ENCODE peak calls at places on chromosomes 2 and 18, in four cellular contexts. F is GM13977, H is HFFc6, Q is heart right ventricle. T is an unnamed sample.

GRCh38 chr2:108351889-108352288 is 25.9 kb upstream of the SULT1C4 start:
- DNase-seq in H (no peak), F (no peak), Q (no peak), T (no peak)

GRCh38 chr2:230161180-230161579 is 58.6 kb downstream of the SP110 start:
- DNase-seq in Q (no peak), F (no peak), H (peak), T (no peak)

GRCh38 chr2:118380915-118381653 is 292.8 kb downstream of the INSIG2 start:
- DNase-seq in F (no peak), Q (no peak), H (no peak), T (no peak)

GRCh38 chr2:14678754-14679153 is 46.2 kb downstream of the LRATD1 start:
- DNase-seq in H (no peak), Q (no peak), F (no peak), T (no peak)

GRCh38 chr2:197306024-197306690 is 4.4 kb downstream of the ANKRD44 start:
- DNase-seq in H (no peak), Q (no peak), F (no peak), T (no peak)

GRCh38 chr2:7358865-7359264 is 441.7 kb downstream of the RNF144A start:
- DNase-seq in Q (no peak), F (no peak), H (no peak), T (no peak)

GRCh38 chr2:9002637-9003365 is 683 bp downstream of the MBOAT2 start:
- DNase-seq in H (no peak), Q (peak), F (peak), T (no peak)

GRCh38 chr2:128413718-128414341 is 95.2 kb upstream of the HS6ST1 start:
- DNase-seq in H (no peak), F (no peak), Q (no peak), T (no peak)

GRCh38 chr18:62781893-62782292 is 66.6 kb downstream of the PHLPP1 start:
- DNase-seq in Q (no peak), F (no peak), H (peak), T (no peak)

GRCh38 chr18:22230403-22231042 is 61.1 kb downstream of the GATA6 start:
- DNase-seq in F (no peak), Q (no peak), H (peak), T (no peak)

GRCh38 chr18:6885992-6886823 is 156.7 kb downstream of the ARHGAP28 start:
- DNase-seq in H (peak), F (peak), Q (no peak), T (peak)

GRCh38 chr2:138395565-138396306 is 105.8 kb upstream of the SPOPL start:
- DNase-seq in Q (no peak), H (peak), F (no peak), T (no peak)

GRCh38 chr2:157894694-157895450 is 18.7 kb upstream of the ACVR1 start:
- DNase-seq in F (no peak), Q (no peak), H (peak), T (no peak)

GRCh38 chr2:172710584-172711024 is 25.0 kb upstream of the RAPGEF4 start:
- DNase-seq in Q (no peak), H (peak), F (peak), T (peak)

GRCh38 chr2:111659361-111660281 is 224.4 kb downstream of the ANAPC1 start:
- DNase-seq in Q (peak), F (no peak), H (peak), T (no peak)

GRCh38 chr2:163465440-163465839 is 270.4 kb downstream of the FIGN start:
- DNase-seq in Q (no peak), H (no peak), F (no peak), T (no peak)

GRCh38 chr18:28115149-28115550 is 61.8 kb downstream of the CDH2 start:
- DNase-seq in H (peak), Q (no peak), F (no peak), T (no peak)

GRCh38 chr2:236964291-236964690 is 121.4 kb upstream of the COPS8 start:
- DNase-seq in F (no peak), H (no peak), Q (no peak), T (no peak)

GRCh38 chr18:12722731-12723130 is 19.9 kb downstream of the PSMG2 start:
- DNase-seq in H (no peak), F (no peak), Q (no peak), T (no peak)

GRCh38 chr18:21109936-21110666 is 1.5 kb downstream of the ROCK1 start:
- DNase-seq in F (no peak), Q (no peak), H (peak), T (no peak)

GRCh38 chr2:28545590-28546195 is 49.8 kb downstream of the PLB1 start:
- DNase-seq in H (no peak), Q (no peak), F (no peak), T (no peak)

GRCh38 chr2:177673602-177674595 is 281.3 kb downstream of the AGPS start:
- DNase-seq in F (no peak), H (no peak), Q (no peak), T (no peak)
- TF ChIP-seq CTCF in F (no peak), H (peak), Q (no peak), T (no peak)

DNA sequence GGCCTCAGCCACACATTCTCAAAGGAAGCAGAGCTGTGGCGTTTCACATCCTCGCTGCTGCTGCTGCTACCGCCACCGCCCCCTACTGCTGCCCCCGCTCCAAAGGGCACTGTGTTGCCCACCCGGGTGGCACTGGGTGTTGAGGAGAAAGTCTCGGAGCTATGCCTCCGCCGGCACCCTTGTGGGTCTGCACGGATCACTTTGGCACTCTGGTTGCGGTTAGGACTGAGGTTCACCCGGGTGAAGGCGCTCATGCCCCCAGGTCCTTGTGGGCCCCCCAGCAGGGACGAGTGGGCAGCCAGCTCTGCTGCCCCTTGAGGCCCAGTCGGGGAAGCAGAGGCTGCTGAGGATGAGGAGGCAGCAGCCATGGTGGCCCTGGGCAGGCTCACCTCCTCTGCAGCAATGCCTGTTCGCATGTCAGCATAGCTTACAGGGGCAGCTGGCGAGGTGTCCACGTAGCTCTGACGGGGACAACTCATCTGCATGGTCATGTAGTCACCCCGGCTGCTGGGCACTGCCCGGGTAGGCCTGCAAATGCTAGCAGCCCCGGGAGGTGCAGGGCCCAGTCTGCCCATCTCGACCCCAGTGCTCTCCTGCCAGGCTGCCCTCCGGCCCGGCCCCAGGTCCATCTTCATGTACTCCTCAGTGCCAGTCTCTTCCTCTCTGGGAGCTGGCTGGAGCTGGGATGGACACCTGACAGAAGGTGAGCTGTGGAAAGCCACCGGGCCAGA is 4.2 kb downstream of the IRS1 start:
- DNase-seq in F (no peak), H (peak), Q (peak), T (no peak)
- TF ChIP-seq CTCF in F (no peak), H (peak), Q (peak), T (no peak)

GRCh38 chr18:45841765-45842442 is 16.4 kb downstream of the SIGLEC15 start:
- DNase-seq in Q (no peak), H (no peak), F (no peak), T (no peak)

GRCh38 chr18:45837283-45838070 is 12.0 kb downstream of the SIGLEC15 start:
- DNase-seq in F (no peak), Q (peak), H (no peak), T (no peak)

GRCh38 chr18:45841060-45841764 is 15.7 kb downstream of the SIGLEC15 start:
- DNase-seq in H (no peak), Q (no peak), F (no peak), T (no peak)

GRCh38 chr18:45838302-45839070 is 13.0 kb downstream of the SIGLEC15 start:
- DNase-seq in H (no peak), F (no peak), Q (no peak), T (no peak)

DNA sequence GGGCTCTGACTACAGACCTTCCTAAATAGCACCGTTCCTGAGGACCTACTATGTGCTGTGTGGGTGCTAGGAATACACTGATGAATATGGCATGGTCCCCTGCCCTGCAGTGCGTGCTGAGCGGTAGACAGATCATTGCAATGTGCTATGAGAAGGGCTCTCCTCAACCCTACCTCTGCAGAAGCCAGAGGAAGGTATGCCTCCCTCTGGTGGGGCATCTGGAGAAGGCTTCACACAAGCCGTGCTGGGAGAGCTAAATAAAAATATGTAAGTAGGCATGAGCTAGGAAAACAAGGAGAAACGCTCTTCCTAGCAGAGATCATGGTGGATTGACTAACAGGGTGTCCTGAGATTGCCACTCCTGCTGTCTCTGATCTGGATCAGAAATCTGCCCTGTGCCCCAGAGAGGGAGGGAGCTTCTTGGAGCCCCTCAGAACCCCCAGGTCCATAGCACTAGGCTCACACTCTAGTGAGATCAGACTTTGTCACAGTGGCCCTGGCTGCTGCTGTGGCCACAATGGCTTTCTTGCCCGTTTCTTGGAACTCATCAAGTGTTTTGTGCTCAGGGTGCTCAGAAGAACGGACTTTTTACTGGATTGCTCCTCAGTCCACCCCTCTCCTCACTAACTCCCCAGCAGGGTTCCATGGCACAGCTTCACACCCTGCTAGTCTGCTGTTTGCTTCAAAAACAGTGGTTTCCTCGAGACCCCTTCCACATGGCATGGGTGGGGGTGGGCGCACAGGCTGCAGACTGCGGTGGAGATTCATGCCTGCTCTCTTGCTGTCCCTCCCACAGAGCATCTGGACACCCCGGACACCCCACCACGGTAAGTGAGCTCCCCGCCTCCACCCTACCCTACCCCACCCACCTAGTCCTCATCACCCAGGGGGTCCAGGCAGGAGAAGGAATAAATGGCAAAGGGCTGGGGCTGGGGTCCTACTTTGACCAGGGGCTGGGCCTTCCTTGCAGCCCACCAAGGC is 14.2 kb downstream of the SIGLEC15 start:
- DNase-seq in H (peak), F (no peak), Q (no peak), T (no peak)
- TF ChIP-seq CTCF in H (peak), F (peak), Q (peak), T (peak)

DNA sequence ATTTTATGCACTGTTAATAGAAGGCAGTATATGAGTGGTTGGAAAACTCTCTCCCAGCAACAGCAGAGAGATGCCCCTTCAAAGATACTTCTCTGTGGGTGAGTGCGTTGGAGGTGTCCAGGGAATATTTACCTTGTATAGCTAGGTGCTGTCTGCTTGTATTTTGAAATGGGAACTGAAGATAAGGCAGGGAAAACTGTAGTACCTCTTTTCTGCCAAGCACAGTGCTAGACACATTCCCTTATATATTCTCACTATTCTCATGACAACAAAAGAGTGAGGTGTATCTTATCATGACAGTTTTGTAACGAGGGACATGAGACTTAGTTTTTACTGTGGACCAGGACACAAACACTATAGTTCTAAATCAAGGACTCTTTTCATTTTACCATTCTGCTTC is 2.1 kb downstream of the TTC39C start:
- DNase-seq in H (no peak), F (no peak), Q (no peak), T (no peak)
- TF ChIP-seq CTCF in H (peak), F (peak), Q (no peak), T (no peak)

DNA sequence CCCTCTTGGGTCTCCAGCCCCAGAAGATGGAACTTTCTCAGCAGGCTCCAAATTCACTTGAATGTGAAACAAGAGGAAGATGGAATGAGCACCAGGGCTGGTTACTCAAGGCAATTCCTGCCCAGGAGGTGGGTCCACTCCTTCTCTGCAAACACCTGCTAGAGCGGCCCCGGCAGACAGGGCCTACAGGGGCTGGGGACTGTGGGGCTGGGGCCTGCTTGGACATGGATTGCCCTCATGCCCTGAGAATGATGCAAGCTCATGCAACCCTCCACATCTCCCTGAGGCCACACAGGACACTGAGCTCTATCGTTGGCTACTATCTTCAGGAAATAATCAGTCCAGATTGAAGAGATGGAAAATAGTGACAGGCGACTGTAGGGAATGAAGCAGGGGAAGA is 39.1 kb downstream of the TFCP2L1 start:
- DNase-seq in H (no peak), F (no peak), Q (no peak), T (no peak)
- TF ChIP-seq CTCF in H (no peak), F (no peak), Q (no peak), T (no peak)

GRCh38 chr18:43648002-43648401 is 370.7 kb upstream of the SYT4 start:
- DNase-seq in H (no peak), Q (no peak), F (no peak), T (no peak)
- TF ChIP-seq CTCF in H (peak), Q (no peak), F (no peak), T (no peak)

DNA sequence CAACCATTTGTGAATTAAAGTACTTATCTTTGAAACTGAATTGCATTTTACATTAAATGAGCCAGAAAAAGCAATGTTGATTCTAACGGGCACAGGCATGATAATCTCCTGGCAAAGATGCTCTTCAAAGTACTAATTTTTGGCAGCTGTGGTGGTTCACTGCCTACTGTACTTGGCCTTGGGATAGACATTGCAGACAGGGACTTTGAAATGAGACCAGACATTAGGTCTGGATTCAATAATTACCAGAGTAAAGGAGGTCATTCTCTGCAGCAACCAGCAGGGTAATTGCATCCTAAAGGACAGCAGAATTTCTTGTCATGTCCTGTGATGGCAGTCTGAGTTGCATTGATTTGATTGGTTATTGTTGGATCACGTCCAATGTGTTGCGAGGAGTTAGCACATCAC is 986.5 kb downstream of the TDRD15 start:
- DNase-seq in Q (no peak), H (no peak), F (no peak), T (no peak)
- TF ChIP-seq CTCF in Q (no peak), H (no peak), F (no peak), T (no peak)

T was measured in GM10248.